ENCODE peak calls at places on chromosomes 3 and 15, in five cellular contexts. Z, L, H, V and O are unnamed samples.

GRCh38 chr3:65952842-65953241 is 85.9 kb downstream of the MAGI1 start:
- ATAC-seq in L (no peak), V (no peak), Z (peak; percentile 12), H (no peak), O (no peak)

GRCh38 chr3:72080101-72080500 is 295.2 kb upstream of the PROK2 start:
- ATAC-seq in H (no peak), V (no peak), Z (no peak), L (no peak), O (peak; percentile 64)

GRCh38 chr3:24751020-24751419 is 256.4 kb upstream of the THRB start:
- ATAC-seq in H (no peak), Z (no peak), V (no peak), L (no peak), O (no peak)

GRCh38 chr3:45631486-45631885 is 36.9 kb downstream of the LIMD1 start:
- ATAC-seq in Z (no peak), H (no peak), V (peak; percentile 35), L (peak; percentile 81), O (no peak)

GRCh38 chr3:18369561-18370185 is 55.5 kb downstream of the SATB1 start:
- ATAC-seq in L (no peak), Z (peak; percentile 78), V (no peak), H (no peak), O (no peak)

GRCh38 chr15:22989576-22990477 is 9.7 kb upstream of the CYFIP1 start:
- ATAC-seq in L (no peak), H (no peak), V (no peak), Z (peak; percentile 90), O (no peak)

GRCh38 chr3:138479355-138479964 is 45.0 kb downstream of the ESYT3 start:
- ATAC-seq in L (peak; percentile 69), H (no peak), V (peak; percentile 64), Z (peak; percentile 55), O (no peak)

GRCh38 chr15:72248514-72248913 is 17.5 kb upstream of the PKM start:
- ATAC-seq in V (no peak), H (no peak), Z (no peak), L (no peak), O (no peak)

GRCh38 chr3:24352893-24353553 is 141.6 kb downstream of the THRB start:
- ATAC-seq in L (no peak), H (no peak), V (no peak), Z (no peak), O (no peak)

GRCh38 chr3:5219216-5219615 is 31.7 kb downstream of the EDEM1 start:
- ATAC-seq in L (no peak), Z (no peak), H (no peak), V (no peak), O (no peak)

GRCh38 chr15:78341057-78341763 is 1.1 kb downstream of the CRABP1 start:
- ATAC-seq in H (no peak), L (no peak), V (no peak), Z (no peak), O (no peak)

GRCh38 chr3:11495948-11496557 is 147.7 kb downstream of the VGLL4 start:
- ATAC-seq in L (no peak), V (no peak), H (no peak), Z (no peak), O (no peak)

GRCh38 chr3:45647148-45647619 is 42.0 kb upstream of the SACM1L start:
- ATAC-seq in Z (peak; percentile 88), H (no peak), V (no peak), L (no peak), O (no peak)

GRCh38 chr3:74529145-74529544 is 85.3 kb downstream of the CNTN3 start:
- ATAC-seq in Z (no peak), V (no peak), H (no peak), L (no peak), O (no peak)

GRCh38 chr15:66715736-66716667 is 14.0 kb downstream of the SMAD6 start:
- ATAC-seq in L (no peak), V (no peak), H (no peak), Z (no peak), O (no peak)